ENCODE peak calls at places on chromosomes 16 and 17, in nine cellular contexts. H is cardiac septum; M is spleen; G is effector memory CD4-positive, alpha-beta T cell; J is mucosa of descending colon; A is T47D; K is GM18507; P is activated CD4-positive, alpha-beta memory T cell treated with anti-CD3 and anti-CD28 coated beads, Interleukin-2, amount 10 ng/mL, durations not matched to agents 7 days and 5 days; F is amniotic stem cell. Y is an unnamed sample.

GRCh38 chr17:1647802-1648581 is 1.7 kb downstream of the RILP start:
- DNase-seq in H (peak; percentile 85), M (no peak), G (no peak), J (peak; percentile 85), A (no peak), K (no peak), P (peak; percentile 31), F (no peak), Y (no peak)

GRCh38 chr16:67803894-67804293 is 2.5 kb downstream of the RANBP10 start:
- DNase-seq in H (no peak), M (peak; percentile 80), G (no peak), J (no peak), A (no peak), K (no peak), P (no peak), F (no peak), Y (no peak)

GRCh38 chr17:73028311-73028755 is 64.2 kb downstream of the SLC39A11 start:
- DNase-seq in H (no peak), M (no peak), G (no peak), J (no peak), A (no peak), K (no peak), P (no peak), F (no peak), Y (no peak)

GRCh38 chr16:78240459-78241222 is 141.2 kb downstream of the WWOX start:
- DNase-seq in H (no peak), M (no peak), G (no peak), J (no peak), A (peak; percentile 84), K (no peak), P (no peak), F (no peak), Y (no peak)

GRCh38 chr16:20903116-20903888 is 2.7 kb downstream of the LYRM1 start:
- DNase-seq in H (no peak), M (no peak), G (no peak), J (no peak), A (no peak), K (no peak), P (no peak), F (no peak), Y (no peak)

GRCh38 chr16:8590161-8590688 is at the start of gene TMEM114:
- DNase-seq in H (no peak), M (no peak), G (no peak), J (no peak), A (no peak), K (no peak), P (no peak), F (no peak), Y (no peak)

GRCh38 chr16:19116711-19117449 is 3.1 kb downstream of the ITPRIPL2 start:
- DNase-seq in H (no peak), M (no peak), G (no peak), J (no peak), A (peak; percentile 88), K (no peak), P (no peak), F (no peak), Y (no peak)

GRCh38 chr16:66603537-66604375 is 748 bp upstream of the CMTM3 start:
- DNase-seq in H (no peak), M (peak; percentile 92), G (peak; percentile 67), J (peak; percentile 88), A (no peak), K (no peak), P (peak; percentile 87), F (no peak), Y (peak; percentile 51)

GRCh38 chr17:27674335-27674734 is 43.3 kb downstream of the LGALS9 start:
- DNase-seq in H (peak; percentile 62), M (no peak), G (no peak), J (no peak), A (no peak), K (no peak), P (no peak), F (no peak), Y (no peak)

GRCh38 chr16:5036228-5037156 is 2.8 kb upstream of the NAGPA start:
- DNase-seq in H (no peak), M (peak; percentile 35), G (no peak), J (no peak), A (no peak), K (no peak), P (no peak), F (no peak), Y (no peak)

GRCh38 chr16:66460703-66461102 is 33.6 kb downstream of the BEAN1 start:
- DNase-seq in H (no peak), M (no peak), G (no peak), J (no peak), A (no peak), K (no peak), P (no peak), F (no peak), Y (no peak)

GRCh38 chr16:20099375-20099774 is 25.7 kb upstream of the GPR139 start:
- DNase-seq in H (no peak), M (no peak), G (no peak), J (no peak), A (no peak), K (no peak), P (no peak), F (no peak), Y (no peak)

GRCh38 chr17:48153711-48154642 is 46.4 kb downstream of the SNX11 start:
- DNase-seq in H (no peak), M (no peak), G (no peak), J (peak; percentile 68), A (peak; percentile 58), K (no peak), P (no peak), F (peak; percentile 14), Y (no peak)

GRCh38 chr16:79593754-79594153 is 6.8 kb downstream of the MAF start:
- DNase-seq in H (no peak), M (no peak), G (no peak), J (no peak), A (no peak), K (no peak), P (no peak), F (no peak), Y (no peak)

GRCh38 chr16:82684246-82684645 is 57.5 kb downstream of the CDH13 start:
- DNase-seq in H (no peak), M (no peak), G (no peak), J (no peak), A (no peak), K (no peak), P (no peak), F (no peak), Y (no peak)

GRCh38 chr17:48335858-48336500 is 94.0 kb downstream of the SKAP1 start:
- DNase-seq in H (no peak), M (no peak), G (no peak), J (no peak), A (peak; percentile 81), K (no peak), P (no peak), F (peak; percentile 12), Y (no peak)

GRCh38 chr17:7582401-7583252 is 1.0 kb upstream of the MPDU1 start:
- DNase-seq in H (no peak), M (peak; percentile 90), G (no peak), J (peak; percentile 79), A (no peak), K (no peak), P (no peak), F (no peak), Y (no peak)

GRCh38 chr17:48024149-48025039 is 13.2 kb downstream of the COPZ2 start:
- DNase-seq in H (no peak), M (peak; percentile 90), G (peak; percentile 33), J (peak; percentile 83), A (peak; percentile 51), K (no peak), P (peak; percentile 71), F (no peak), Y (peak; percentile 30)

GRCh38 chr16:30922420-30922959 is 882 bp upstream of the FBXL19 start:
- DNase-seq in H (peak; percentile 100), M (peak; percentile 100), G (peak; percentile 100), J (peak; percentile 100), A (peak; percentile 100), K (peak; percentile 85), P (peak; percentile 100), F (peak; percentile 99), Y (peak; percentile 100)

GRCh38 chr16:46970089-46970488 is 3.4 kb downstream of the DNAJA2 start:
- DNase-seq in H (no peak), M (no peak), G (no peak), J (no peak), A (no peak), K (no peak), P (no peak), F (no peak), Y (no peak)

GRCh38 chr16:31052131-31052530 is 18.8 kb downstream of the STX4 start:
- DNase-seq in H (no peak), M (no peak), G (no peak), J (no peak), A (no peak), K (no peak), P (no peak), F (peak; percentile 85), Y (no peak)

Y was measured in CD8-positive, alpha-beta memory T cell.